ENCODE peak calls at places on chromosomes 11 and 22, in four cellular contexts. One of them, this sample, is unnamed.

GRCh38 chr11:134267466-134267865 is 8.7 kb upstream of the GLB1L3 start:
- DNase-seq in choroid plexus epithelial cell: no peak
- DNase-seq in AG10803: no peak
- DNase-seq in colonic mucosa: no peak
- DNase-seq in this sample: no peak

GRCh38 chr11:56531856-56532255 is 11.2 kb downstream of the OR5M11 start:
- DNase-seq in choroid plexus epithelial cell: no peak
- DNase-seq in AG10803: no peak
- DNase-seq in colonic mucosa: no peak
- DNase-seq in this sample: no peak

GRCh38 chr11:125494987-125495725 is 909 bp downstream of the FEZ1 start:
- DNase-seq in choroid plexus epithelial cell: peak
- DNase-seq in AG10803: peak
- DNase-seq in colonic mucosa: peak
- DNase-seq in this sample: peak

GRCh38 chr22:41848468-41848867 is 15.6 kb downstream of the SREBF2 start:
- DNase-seq in choroid plexus epithelial cell: no peak
- DNase-seq in AG10803: peak
- DNase-seq in colonic mucosa: peak
- DNase-seq in this sample: no peak

GRCh38 chr11:64040684-64041267 is 5.0 kb downstream of the FLRT1 start:
- DNase-seq in choroid plexus epithelial cell: no peak
- DNase-seq in AG10803: no peak
- DNase-seq in colonic mucosa: no peak
- DNase-seq in this sample: no peak

GRCh38 chr11:2579315-2580060 is 120.3 kb downstream of the KCNQ1OT1 start:
- DNase-seq in choroid plexus epithelial cell: no peak
- DNase-seq in AG10803: no peak
- DNase-seq in colonic mucosa: no peak
- DNase-seq in this sample: no peak

GRCh38 chr11:11582261-11582701 is 39.5 kb downstream of the GALNT18 start:
- DNase-seq in choroid plexus epithelial cell: no peak
- DNase-seq in AG10803: no peak
- DNase-seq in colonic mucosa: no peak
- DNase-seq in this sample: no peak

GRCh38 chr22:30015846-30016245 is 64.4 kb upstream of the HORMAD2 start:
- DNase-seq in choroid plexus epithelial cell: peak
- DNase-seq in AG10803: peak
- DNase-seq in colonic mucosa: no peak
- DNase-seq in this sample: peak

GRCh38 chr11:132910016-132910760 is 622.1 kb downstream of the OPCML start:
- DNase-seq in choroid plexus epithelial cell: no peak
- DNase-seq in AG10803: no peak
- DNase-seq in colonic mucosa: no peak
- DNase-seq in this sample: no peak

GRCh38 chr22:40613025-40613424 is 23.5 kb downstream of the MRTFA start:
- DNase-seq in choroid plexus epithelial cell: no peak
- DNase-seq in AG10803: no peak
- DNase-seq in colonic mucosa: no peak
- DNase-seq in this sample: no peak

GRCh38 chr11:8384199-8384821 is 120.6 kb upstream of the LMO1 start:
- DNase-seq in choroid plexus epithelial cell: no peak
- DNase-seq in AG10803: peak
- DNase-seq in colonic mucosa: no peak
- DNase-seq in this sample: peak

GRCh38 chr11:110728476-110728875 is 16.2 kb upstream of the ARHGAP20 start:
- DNase-seq in choroid plexus epithelial cell: no peak
- DNase-seq in AG10803: no peak
- DNase-seq in colonic mucosa: no peak
- DNase-seq in this sample: no peak

GRCh38 chr22:24177456-24177855 is 3.8 kb upstream of the SUSD2 start:
- DNase-seq in choroid plexus epithelial cell: no peak
- DNase-seq in AG10803: no peak
- DNase-seq in colonic mucosa: no peak
- DNase-seq in this sample: no peak

GRCh38 chr22:19605508-19606331 is 81.5 kb upstream of the CLDN5 start:
- DNase-seq in choroid plexus epithelial cell: no peak
- DNase-seq in AG10803: no peak
- DNase-seq in colonic mucosa: no peak
- DNase-seq in this sample: no peak

GRCh38 chr11:126048198-126048597 is 14.5 kb downstream of the CDON start:
- DNase-seq in choroid plexus epithelial cell: no peak
- DNase-seq in AG10803: no peak
- DNase-seq in colonic mucosa: no peak
- DNase-seq in this sample: no peak

GRCh38 chr22:50267591-50268390 is 2.4 kb downstream of the MAPK11 start:
- DNase-seq in choroid plexus epithelial cell: peak
- DNase-seq in AG10803: peak
- DNase-seq in colonic mucosa: peak
- DNase-seq in this sample: no peak

GRCh38 chr11:19849107-19849789 is 136.6 kb downstream of the NAV2 start:
- DNase-seq in choroid plexus epithelial cell: peak
- DNase-seq in AG10803: peak
- DNase-seq in colonic mucosa: no peak
- DNase-seq in this sample: no peak

GRCh38 chr11:26947379-26947844 is 46.5 kb upstream of the FIBIN start:
- DNase-seq in choroid plexus epithelial cell: peak
- DNase-seq in AG10803: peak
- DNase-seq in colonic mucosa: peak
- DNase-seq in this sample: peak

GRCh38 chr22:28568099-28568498 is 111.5 kb downstream of the TTC28 start:
- DNase-seq in choroid plexus epithelial cell: no peak
- DNase-seq in AG10803: no peak
- DNase-seq in colonic mucosa: no peak
- DNase-seq in this sample: no peak

GRCh38 chr11:9716275-9717039 is 52.6 kb downstream of the SWAP70 start:
- DNase-seq in choroid plexus epithelial cell: peak
- DNase-seq in AG10803: peak
- DNase-seq in colonic mucosa: no peak
- DNase-seq in this sample: peak

GRCh38 chr22:34808618-34809017 is 257.3 kb upstream of the ISX start:
- DNase-seq in choroid plexus epithelial cell: no peak
- DNase-seq in AG10803: peak
- DNase-seq in colonic mucosa: no peak
- DNase-seq in this sample: no peak

GRCh38 chr22:26568207-26568706 is 21.7 kb downstream of the TPST2 start:
- DNase-seq in choroid plexus epithelial cell: peak
- DNase-seq in AG10803: peak
- DNase-seq in colonic mucosa: no peak
- DNase-seq in this sample: peak

GRCh38 chr11:47393163-47394049 is 15.0 kb upstream of the SLC39A13 start:
- DNase-seq in choroid plexus epithelial cell: peak
- DNase-seq in AG10803: peak
- DNase-seq in colonic mucosa: no peak
- DNase-seq in this sample: peak
- H3K4me3 ChIP-seq in choroid plexus epithelial cell: no peak
- H3K4me3 ChIP-seq in AG10803: no peak
- H3K4me3 ChIP-seq in colonic mucosa: no peak
- H3K4me3 ChIP-seq in this sample: peak

DNA sequence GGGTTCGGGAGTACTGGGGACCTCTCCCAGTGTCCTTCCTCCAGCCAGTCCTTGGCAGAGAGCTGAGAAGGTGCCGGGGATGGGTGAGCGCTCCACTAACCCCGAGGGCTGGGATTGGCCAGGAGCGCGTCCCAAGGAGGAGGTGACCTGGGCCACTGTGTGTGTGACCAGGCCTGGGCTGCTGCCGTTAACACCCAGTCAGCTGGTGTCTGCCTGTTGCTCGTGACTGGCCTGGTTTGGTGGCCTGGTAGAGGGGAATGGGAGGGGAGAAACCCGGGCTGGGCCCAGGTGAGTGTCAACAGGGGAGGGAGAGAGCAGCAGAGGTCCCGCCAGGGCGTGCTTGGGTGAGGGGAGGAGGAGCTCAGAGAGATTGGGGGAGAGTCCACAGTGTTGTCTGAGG is 29.9 kb upstream of the GRAMD4 start:
- DNase-seq in choroid plexus epithelial cell: no peak
- DNase-seq in AG10803: no peak
- DNase-seq in colonic mucosa: no peak
- DNase-seq in this sample: no peak
- H3K4me3 ChIP-seq in choroid plexus epithelial cell: no peak
- H3K4me3 ChIP-seq in AG10803: no peak
- H3K4me3 ChIP-seq in colonic mucosa: no peak
- H3K4me3 ChIP-seq in this sample: no peak

GRCh38 chr11:45665933-45666647 is 668 bp upstream of the CHST1 start:
- DNase-seq in choroid plexus epithelial cell: no peak
- DNase-seq in AG10803: no peak
- DNase-seq in colonic mucosa: no peak
- DNase-seq in this sample: peak
- H3K4me3 ChIP-seq in choroid plexus epithelial cell: peak
- H3K4me3 ChIP-seq in AG10803: no peak
- H3K4me3 ChIP-seq in colonic mucosa: peak
- H3K4me3 ChIP-seq in this sample: peak

GRCh38 chr11:68142028-68142412 is 20.8 kb upstream of the CHKA start:
- DNase-seq in choroid plexus epithelial cell: no peak
- DNase-seq in AG10803: no peak
- DNase-seq in colonic mucosa: no peak
- DNase-seq in this sample: no peak

GRCh38 chr11:68141247-68142027 is 20.2 kb upstream of the CHKA start:
- DNase-seq in choroid plexus epithelial cell: no peak
- DNase-seq in AG10803: no peak
- DNase-seq in colonic mucosa: no peak
- DNase-seq in this sample: no peak

GRCh38 chr11:68140496-68141246 is 19.5 kb upstream of the CHKA start:
- DNase-seq in choroid plexus epithelial cell: no peak
- DNase-seq in AG10803: no peak
- DNase-seq in colonic mucosa: no peak
- DNase-seq in this sample: no peak

GRCh38 chr11:68143310-68143689 is 22.1 kb upstream of the CHKA start:
- DNase-seq in choroid plexus epithelial cell: no peak
- DNase-seq in AG10803: no peak
- DNase-seq in colonic mucosa: no peak
- DNase-seq in this sample: no peak

DNA sequence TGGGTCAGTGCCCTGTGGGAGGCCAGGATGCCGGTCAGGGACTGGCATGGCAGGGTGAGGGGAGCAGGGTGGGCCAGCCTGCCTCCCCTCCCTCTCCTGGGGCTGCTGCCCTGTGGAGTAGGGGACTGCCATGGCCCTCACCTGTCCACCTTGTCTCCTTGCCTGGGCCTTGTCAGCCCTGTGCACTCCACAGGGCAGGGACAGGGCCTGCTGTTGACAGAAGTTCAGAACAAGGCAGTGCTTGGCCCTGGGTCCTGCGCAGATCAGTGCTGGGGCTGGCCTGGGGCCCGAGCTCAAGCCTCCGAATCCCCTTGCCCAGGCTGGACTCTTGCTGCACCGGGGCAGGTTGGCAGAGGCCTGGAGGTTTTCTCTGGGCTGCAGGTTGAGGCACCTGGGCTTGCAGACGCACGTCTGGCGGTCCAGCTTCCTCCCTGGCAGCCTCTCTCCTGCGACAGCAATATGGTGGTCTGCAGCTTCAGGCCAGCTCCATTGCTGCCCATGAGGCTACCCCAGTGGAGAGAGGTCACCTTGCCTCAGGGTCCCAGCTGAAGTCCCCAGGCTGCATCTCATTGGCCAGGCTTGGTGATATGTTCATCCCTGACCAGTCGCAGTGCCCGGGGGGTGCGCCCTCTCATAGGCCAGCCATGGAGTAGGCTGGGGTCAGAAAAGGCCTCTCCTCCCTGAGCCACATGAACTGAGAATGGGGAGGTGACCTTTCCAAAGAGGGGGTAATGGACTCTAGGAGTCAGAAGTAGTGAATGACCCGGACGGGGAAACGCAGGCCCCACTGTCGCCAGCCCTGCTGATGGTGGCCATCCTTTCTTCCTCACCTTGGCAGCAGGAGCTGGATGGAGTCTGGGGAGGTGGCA is 21.5 kb upstream of the CHKA start:
- DNase-seq in choroid plexus epithelial cell: no peak
- DNase-seq in AG10803: no peak
- DNase-seq in colonic mucosa: no peak
- DNase-seq in this sample: no peak
- H3K4me3 ChIP-seq in choroid plexus epithelial cell: no peak
- H3K4me3 ChIP-seq in AG10803: no peak
- H3K4me3 ChIP-seq in colonic mucosa: no peak
- H3K4me3 ChIP-seq in this sample: no peak

This sample was measured in mesenchymal stem cell.